ENCODE peak calls at places on chromosomes 5 and 9, in six cellular contexts. C is transverse colon, K is small intestine, O is IMR-90, X is ovary, M is sigmoid colon. N is an unnamed sample.

GRCh38 chr9:91714020-91714721 is 235.9 kb downstream of the ROR2 start:
- DNase-seq in C (peak; percentile 78), K (no peak), O (peak; percentile 61), X (peak; percentile 84), M (peak; percentile 93), N (no peak)

GRCh38 chr5:94314507-94315170 is 303.8 kb downstream of the KIAA0825 start:
- DNase-seq in C (no peak), K (no peak), O (no peak), X (no peak), M (no peak), N (no peak)

GRCh38 chr5:77391240-77391765 is 100.8 kb downstream of the WDR41 start:
- DNase-seq in C (no peak), K (no peak), O (no peak), X (no peak), M (no peak), N (no peak)

GRCh38 chr5:177312649-177313181 is 1.0 kb upstream of the MXD3 start:
- DNase-seq in C (peak; percentile 54), K (peak; percentile 82), O (no peak), X (no peak), M (peak; percentile 56), N (no peak)

GRCh38 chr5:168123853-168124528 is 167.5 kb upstream of the WWC1 start:
- DNase-seq in C (no peak), K (no peak), O (no peak), X (no peak), M (no peak), N (no peak)

GRCh38 chr9:72038890-72039410 is 21.5 kb downstream of the C9orf57 start:
- DNase-seq in C (peak; percentile 85), K (peak; percentile 91), O (peak; percentile 69), X (peak; percentile 75), M (peak; percentile 84), N (peak; percentile 80)

GRCh38 chr9:92242115-92242778 is 51.2 kb downstream of the IARS1 start:
- DNase-seq in C (no peak), K (no peak), O (peak; percentile 87), X (no peak), M (no peak), N (no peak)

GRCh38 chr5:103498211-103498610 is 64.4 kb downstream of the NUDT12 start:
- DNase-seq in C (no peak), K (no peak), O (no peak), X (no peak), M (no peak), N (no peak)

GRCh38 chr9:6433405-6433804 is 20.4 kb downstream of the UHRF2 start:
- DNase-seq in C (no peak), K (no peak), O (peak; percentile 76), X (no peak), M (no peak), N (no peak)

GRCh38 chr9:89919171-89919681 is 314.4 kb downstream of the GADD45G start:
- DNase-seq in C (peak; percentile 60), K (peak; percentile 63), O (no peak), X (no peak), M (no peak), N (peak; percentile 58)

GRCh38 chr5:125526940-125527339 is 780.5 kb upstream of the ZNF608 start:
- DNase-seq in C (no peak), K (no peak), O (peak; percentile 4), X (no peak), M (peak; percentile 59), N (no peak)

GRCh38 chr5:163938595-163938994 is 433.2 kb downstream of the MAT2B start:
- DNase-seq in C (no peak), K (no peak), O (peak; percentile 36), X (no peak), M (no peak), N (no peak)

GRCh38 chr5:180119031-180119885 is 47.7 kb upstream of the RNF130 start:
- DNase-seq in C (no peak), K (no peak), O (no peak), X (no peak), M (peak; percentile 56), N (no peak)

GRCh38 chr5:151298465-151298864 is 5.1 kb downstream of the SLC36A3 start:
- DNase-seq in C (no peak), K (no peak), O (no peak), X (no peak), M (no peak), N (no peak)

GRCh38 chr5:111829701-111830100 is 72.7 kb upstream of the NREP start:
- DNase-seq in C (no peak), K (no peak), O (peak; percentile 77), X (no peak), M (no peak), N (no peak)

GRCh38 chr9:126275386-126276001 is 51.1 kb upstream of the MVB12B start:
- DNase-seq in C (no peak), K (no peak), O (peak; percentile 5), X (no peak), M (no peak), N (no peak)

GRCh38 chr5:65923339-65923738 is 3.0 kb upstream of the ERBIN start:
- DNase-seq in C (no peak), K (no peak), O (no peak), X (no peak), M (no peak), N (no peak)

GRCh38 chr5:150345716-150346115 is 11.8 kb upstream of the TCOF1 start:
- DNase-seq in C (no peak), K (no peak), O (no peak), X (no peak), M (no peak), N (no peak)

GRCh38 chr5:6545770-6546690 is 86.8 kb downstream of the NSUN2 start:
- DNase-seq in C (no peak), K (no peak), O (no peak), X (no peak), M (peak; percentile 88), N (peak; percentile 36)

GRCh38 chr9:99130069-99130468 is 25.2 kb downstream of the TGFBR1 start:
- DNase-seq in C (no peak), K (no peak), O (no peak), X (no peak), M (no peak), N (no peak)

GRCh38 chr5:81209386-81209785 is 23.7 kb upstream of the CKMT2 start:
- DNase-seq in C (no peak), K (no peak), O (no peak), X (no peak), M (no peak), N (no peak)

DNA sequence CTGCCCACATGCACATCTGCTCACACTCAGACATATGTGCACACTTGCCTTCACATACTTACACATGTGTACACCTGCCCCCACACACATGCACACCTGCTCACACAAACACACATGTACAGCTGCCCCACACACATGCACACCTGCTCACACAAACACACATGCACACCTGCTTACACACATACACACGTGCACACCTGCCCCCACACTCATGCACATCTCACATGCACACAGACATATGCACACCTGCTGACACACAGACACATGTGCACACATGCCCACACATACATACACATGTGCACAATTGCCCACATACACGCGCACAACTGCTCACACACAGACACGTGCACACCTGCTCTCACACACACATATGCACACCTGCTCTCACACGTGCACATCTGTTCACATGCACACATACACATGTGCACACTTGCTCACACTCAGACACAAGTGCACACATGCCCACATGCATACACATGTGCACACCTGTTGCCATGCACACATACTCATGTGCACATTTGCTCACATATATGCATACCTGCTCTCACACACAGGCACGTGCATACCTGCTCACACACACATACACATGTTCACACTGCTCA is 147.8 kb upstream of the FOXD4L5 start:
- DNase-seq in C (no peak), K (no peak), O (no peak), X (no peak), M (no peak), N (no peak)
- H3K27me3 ChIP-seq in C (no peaks in the 10 kb centered on the region), K (no peaks in the 10 kb centered on the region), O (no peaks in the 10 kb centered on the region), X (no peaks in the 10 kb centered on the region), M (no peaks in the 10 kb centered on the region), N (no peaks in the 10 kb centered on the region)

GRCh38 chr5:135029468-135030122 is 4.4 kb downstream of the PITX1 start:
- DNase-seq in C (no peak), K (no peak), O (no peak), X (no peak), M (no peak), N (no peak)

GRCh38 chr5:135027318-135027698 is 6.7 kb downstream of the PITX1 start:
- DNase-seq in C (no peak), K (no peak), O (no peak), X (no peak), M (no peak), N (no peak)

GRCh38 chr5:135026645-135027317 is 7.2 kb downstream of the PITX1 start:
- DNase-seq in C (no peak), K (no peak), O (no peak), X (no peak), M (no peak), N (no peak)

GRCh38 chr5:135028791-135029467 is 5.1 kb downstream of the PITX1 start:
- DNase-seq in C (no peak), K (no peak), O (no peak), X (no peak), M (peak; percentile 64), N (no peak)

GRCh38 chr5:135027699-135028615 is 6.1 kb downstream of the PITX1 start:
- DNase-seq in C (no peak), K (no peak), O (no peak), X (no peak), M (no peak), N (no peak)
- H3K27me3 ChIP-seq in C (peaks cover 76% of the 10 kb centered on the region), K (no peaks in the 10 kb centered on the region), O (no peaks in the 10 kb centered on the region), X (peaks cover 11% of the 10 kb centered on the region), M (peaks cover 58% of the 10 kb centered on the region), N (peaks cover 49% of the 10 kb centered on the region)

DNA sequence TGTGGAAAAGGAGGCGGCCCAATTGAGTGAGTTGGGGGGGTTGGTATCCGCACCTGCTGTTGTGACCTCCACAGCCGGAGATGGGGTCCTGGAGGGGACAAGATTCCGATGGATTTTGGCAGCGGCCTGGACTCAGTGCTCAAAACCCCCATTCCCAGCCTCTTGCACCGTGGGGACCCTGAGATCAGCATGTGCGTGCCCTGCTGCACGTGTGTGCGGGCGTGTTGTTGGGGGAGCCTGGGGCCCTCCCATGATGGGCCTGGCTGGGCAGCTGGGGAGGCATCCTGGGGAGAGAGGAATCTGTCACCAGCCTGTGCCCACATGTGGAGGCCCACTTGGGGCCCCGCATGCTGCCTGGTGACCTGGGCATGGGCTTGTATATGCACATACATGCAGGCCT is 14.9 kb downstream of the CNTFR start:
- DNase-seq in C (no peak), K (no peak), O (no peak), X (no peak), M (no peak), N (no peak)
- H3K27me3 ChIP-seq in C (peaks cover 30% of the 10 kb centered on the region), K (no peaks in the 10 kb centered on the region), O (peaks cover 88% of the 10 kb centered on the region), X (no peaks in the 10 kb centered on the region), M (peaks cover 16% of the 10 kb centered on the region), N (no peaks in the 10 kb centered on the region)

GRCh38 chr5:140882591-140882899 is 621 bp downstream of the PCDHA13 start:
- DNase-seq in C (no peak), K (no peak), O (no peak), X (no peak), M (no peak), N (no peak)

GRCh38 chr5:140881889-140882590 is at the start of gene PCDHA13:
- DNase-seq in C (no peak), K (no peak), O (no peak), X (no peak), M (no peak), N (no peak)

GRCh38 chr5:140875085-140876065 is at the start of gene PCDHA12:
- DNase-seq in C (no peak), K (no peak), O (no peak), X (no peak), M (no peak), N (no peak)

DNA sequence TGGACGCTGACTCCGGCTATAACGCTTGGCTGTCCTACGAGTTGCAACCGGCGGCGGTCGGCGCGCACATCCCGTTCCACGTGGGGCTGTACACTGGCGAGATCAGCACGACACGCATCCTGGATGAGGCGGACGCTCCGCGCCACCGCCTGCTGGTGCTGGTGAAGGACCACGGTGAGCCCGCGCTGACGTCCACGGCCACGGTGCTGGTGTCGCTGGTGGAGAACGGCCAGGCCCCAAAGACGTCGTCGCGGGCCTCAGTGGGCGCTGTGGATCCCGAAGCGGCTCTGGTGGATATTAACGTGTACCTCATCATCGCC is 2.1 kb downstream of the PCDHA12 start:
- DNase-seq in C (no peak), K (no peak), O (no peak), X (no peak), M (no peak), N (no peak)
- H3K27me3 ChIP-seq in C (peaks cover 11% of the 10 kb centered on the region), K (no peaks in the 10 kb centered on the region), O (no peaks in the 10 kb centered on the region), X (no peaks in the 10 kb centered on the region), M (no peaks in the 10 kb centered on the region), N (no peaks in the 10 kb centered on the region)

N was measured in right atrium auricular region.